ENCODE peak calls at places on chromosomes 16 and 17, in four cellular contexts. L, V, P and H are unnamed samples. For H3K4me1, the result is how much of the 10 kb centered on the place peaks cover.

GRCh38 chr16:23670137-23670776 is 8.4 kb upstream of the PLK1 start:
- DNase-seq in L (no peak), V (no peak), P (peak), H (no peak)

GRCh38 chr17:16027708-16028584 is 28.3 kb downstream of the TTC19 start:
- DNase-seq in L (no peak), V (peak), P (peak), H (no peak)

GRCh38 chr16:85312642-85313540 is 200.6 kb upstream of the CIBAR2 start:
- DNase-seq in L (no peak), V (no peak), P (no peak), H (no peak)

GRCh38 chr16:60151987-60152386 is 1417.9 kb upstream of the GOT2 start:
- DNase-seq in L (no peak), V (no peak), P (no peak), H (no peak)

GRCh38 chr17:4850236-4850635 is 17.1 kb downstream of the MINK1 start:
- DNase-seq in L (no peak), V (no peak), P (no peak), H (no peak)

GRCh38 chr17:40032322-40033320 is 17.4 kb downstream of the CSF3 start:
- DNase-seq in L (no peak), V (no peak), P (no peak), H (no peak)

GRCh38 chr16:73067671-73068545 is 20.0 kb upstream of the ZFHX3 start:
- DNase-seq in L (no peak), V (no peak), P (no peak), H (no peak)

GRCh38 chr16:55021595-55022475 is 91.2 kb downstream of the IRX5 start:
- DNase-seq in L (no peak), V (no peak), P (no peak), H (no peak)

GRCh38 chr17:15377608-15378007 is 36.2 kb upstream of the TEKT3 start:
- DNase-seq in L (no peak), V (no peak), P (no peak), H (no peak)

GRCh38 chr17:20116683-20117309 is 107.6 kb downstream of the SPECC1 start:
- DNase-seq in L (peak), V (peak), P (peak), H (no peak)

GRCh38 chr16:47045023-47045422 is 71.5 kb upstream of the DNAJA2 start:
- DNase-seq in L (no peak), V (no peak), P (no peak), H (no peak)

GRCh38 chr17:58082341-58082869 is 814 bp upstream of the DYNLL2 start:
- DNase-seq in L (no peak), V (no peak), P (no peak), H (no peak)

GRCh38 chr17:33482636-33483035 is 189.5 kb upstream of the ASIC2 start:
- DNase-seq in L (no peak), V (no peak), P (no peak), H (no peak)

GRCh38 chr17:21361020-21361809 is 14.9 kb upstream of the KCNJ12 start:
- DNase-seq in L (no peak), V (no peak), P (no peak), H (peak)

GRCh38 chr17:42814633-42815399 is 9.3 kb downstream of the BECN1 start:
- DNase-seq in L (no peak), V (no peak), P (no peak), H (no peak)

GRCh38 chr17:81832608-81833159 is 407 bp downstream of the MCRIP1 start:
- DNase-seq in L (no peak), V (peak), P (peak), H (no peak)
- H3K4me1 ChIP-seq in L (under half), V (under half), P (under half), H (under half)

GRCh38 chr16:69181-69580 is 3.2 kb downstream of the RHBDF1 start:
- DNase-seq in L (no peak), V (no peak), P (no peak), H (no peak)

GRCh38 chr16:66309-67182 is 5.9 kb downstream of the RHBDF1 start:
- DNase-seq in L (no peak), V (no peak), P (no peak), H (no peak)

GRCh38 chr16:67183-67791 is 5.1 kb downstream of the RHBDF1 start:
- DNase-seq in L (no peak), V (no peak), P (no peak), H (peak)

GRCh38 chr16:65745-66144 is 6.7 kb downstream of the RHBDF1 start:
- DNase-seq in L (peak), V (peak), P (peak), H (peak)

GRCh38 chr16:67884-68789 is 4.3 kb downstream of the RHBDF1 start:
- DNase-seq in L (no peak), V (no peak), P (no peak), H (no peak)
- H3K4me1 ChIP-seq in L (under half), V (under half), P (under half), H (under half)

GRCh38 chr17:17508019-17508535 is 11.9 kb upstream of the RASD1 start:
- DNase-seq in L (no peak), V (no peak), P (no peak), H (peak)

GRCh38 chr17:17511293-17511741 is 15.1 kb upstream of the RASD1 start:
- DNase-seq in L (no peak), V (no peak), P (no peak), H (peak)

GRCh38 chr17:17510456-17511292 is 14.5 kb upstream of the RASD1 start:
- DNase-seq in L (no peak), V (no peak), P (no peak), H (peak)

GRCh38 chr17:17508641-17509591 is 12.7 kb upstream of the RASD1 start:
- DNase-seq in L (no peak), V (no peak), P (no peak), H (peak)

GRCh38 chr17:17509601-17510425 is 13.6 kb upstream of the RASD1 start:
- DNase-seq in L (no peak), V (no peak), P (no peak), H (peak)
- H3K4me1 ChIP-seq in L (under half), V (under half), P (under half), H (under half)

DNA sequence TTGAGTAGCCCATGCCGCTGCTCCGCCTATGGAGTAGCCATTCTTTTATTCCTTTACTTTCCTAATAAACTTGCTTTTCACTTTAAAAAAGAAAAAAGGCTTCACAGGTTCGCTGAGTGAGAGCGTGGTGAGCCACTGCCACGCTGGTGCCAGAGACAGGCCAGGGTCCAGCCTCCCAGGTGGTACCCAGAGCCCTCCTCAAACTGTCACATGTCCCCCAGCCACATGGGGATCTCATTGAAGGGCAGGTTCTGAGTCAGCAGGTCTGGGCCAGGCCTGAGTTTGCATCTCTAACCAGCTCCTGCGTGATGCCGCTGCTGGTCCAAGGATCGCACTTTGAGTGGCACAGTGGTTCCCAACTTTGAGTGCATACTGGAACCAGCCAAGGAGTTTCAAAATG is 36.2 kb downstream of the RBFOX3 start:
- DNase-seq in L (no peak), V (no peak), P (no peak), H (no peak)
- H3K4me1 ChIP-seq in L (under half), V (under half), P (under half), H (under half)

GRCh38 chr17:74812109-74812864 is 36.1 kb upstream of the NAT9 start:
- DNase-seq in L (no peak), V (no peak), P (no peak), H (peak)
- H3K4me1 ChIP-seq in L (under half), V (under half), P (under half), H (under half)

GRCh38 chr17:50668025-50668837 is 33.5 kb downstream of the ABCC3 start:
- DNase-seq in L (no peak), V (no peak), P (no peak), H (no peak)
- H3K4me1 ChIP-seq in L (under half), V (under half), P (under half), H (under half)

GRCh38 chr16:71591917-71592316 is 15.0 kb upstream of the TAT start:
- DNase-seq in L (no peak), V (no peak), P (no peak), H (no peak)
- H3K4me1 ChIP-seq in L (under half), V (under half), P (under half), H (under half)

GRCh38 chr16:81936209-81936608 is 75.1 kb downstream of the SDR42E1 start:
- DNase-seq in L (no peak), V (no peak), P (no peak), H (no peak)

GRCh38 chr16:81937305-81938038 is 73.8 kb downstream of the SDR42E1 start:
- DNase-seq in L (no peak), V (no peak), P (no peak), H (no peak)

GRCh38 chr16:81940781-81941560 is 70.3 kb downstream of the SDR42E1 start:
- DNase-seq in L (no peak), V (peak), P (peak), H (no peak)

GRCh38 chr16:81939164-81940067 is 71.9 kb downstream of the SDR42E1 start:
- DNase-seq in L (no peak), V (no peak), P (no peak), H (no peak)

GRCh38 chr16:81938331-81939163 is 72.7 kb downstream of the SDR42E1 start:
- DNase-seq in L (no peak), V (no peak), P (no peak), H (no peak)
- H3K4me1 ChIP-seq in L (under half), V (under half), P (under half), H (under half)